ENCODE peak calls at places on chromosome 20, in five cellular contexts. L is activated CD4-positive, alpha-beta T cell treated with anti-CD3 and anti-CD28 coated beads for 36 hours; S is lower lobe of right lung; N is heart right ventricle; T is gastrocnemius medialis. K is an unnamed sample.

GRCh38 chr20:8901237-8902025 is 167.5 kb upstream of the PLCB4 start:
- ATAC-seq in L (no peak), S (no peak), N (peak), T (peak), K (no peak)

GRCh38 chr20:15923030-15923776 is 650.0 kb downstream of the KIF16B start:
- ATAC-seq in L (no peak), S (no peak), N (no peak), T (no peak), K (no peak)

GRCh38 chr20:44287272-44288097 is 23.5 kb downstream of the FITM2 start:
- ATAC-seq in L (no peak), S (no peak), N (peak), T (no peak), K (no peak)

GRCh38 chr20:19368351-19368750 is 155.9 kb downstream of the SLC24A3 start:
- ATAC-seq in L (no peak), S (no peak), N (no peak), T (no peak), K (no peak)

GRCh38 chr20:58982406-58983114 is 1.5 kb downstream of the NELFCD start:
- ATAC-seq in L (peak), S (no peak), N (no peak), T (no peak), K (peak)

GRCh38 chr20:58891686-58892125 is 39.2 kb downstream of the GNAS start:
- ATAC-seq in L (peak), S (peak), N (no peak), T (peak), K (peak)

GRCh38 chr20:63536997-63537524 is at the start of gene PTK6:
- ATAC-seq in L (peak), S (peak), N (no peak), T (no peak), K (peak)

GRCh38 chr20:16175322-16175721 is 397.9 kb downstream of the KIF16B start:
- ATAC-seq in L (no peak), S (no peak), N (no peak), T (no peak), K (no peak)

GRCh38 chr20:13799974-13800373 is 15.1 kb downstream of the NDUFAF5 start:
- ATAC-seq in L (no peak), S (no peak), N (peak), T (no peak), K (no peak)

GRCh38 chr20:46312945-46313861 is 4.9 kb upstream of the CDH22 start:
- ATAC-seq in L (no peak), S (no peak), N (no peak), T (no peak), K (no peak)

GRCh38 chr20:37189617-37190016 is 10.3 kb upstream of the MROH8 start:
- ATAC-seq in L (peak), S (no peak), N (no peak), T (no peak), K (peak)

GRCh38 chr20:35954907-35955251 is 577 bp upstream of the SCAND1 start:
- ATAC-seq in L (no peak), S (peak), N (peak), T (peak), K (peak)

GRCh38 chr20:53656653-53657288 is 63.1 kb upstream of the ZNF217 start:
- ATAC-seq in L (peak), S (no peak), N (no peak), T (no peak), K (peak)

GRCh38 chr20:53917145-53918009 is 153.0 kb downstream of the BCAS1 start:
- ATAC-seq in L (no peak), S (peak), N (peak), T (peak), K (peak)

GRCh38 chr20:53606364-53606985 is 12.8 kb upstream of the ZNF217 start:
- ATAC-seq in L (no peak), S (no peak), N (no peak), T (peak), K (no peak)

GRCh38 chr20:18056174-18057105 is 1.3 kb downstream of the OVOL2 start:
- ATAC-seq in L (peak), S (peak), N (no peak), T (no peak), K (peak)

GRCh38 chr20:48387675-48388074 is 440.1 kb downstream of the PREX1 start:
- ATAC-seq in L (no peak), S (no peak), N (no peak), T (no peak), K (no peak)

GRCh38 chr20:60062431-60063336 is 104.5 kb downstream of the CDH26 start:
- ATAC-seq in L (no peak), S (no peak), N (no peak), T (peak), K (no peak)

GRCh38 chr20:23454816-23455215 is 2.1 kb upstream of the CST11 start:
- ATAC-seq in L (no peak), S (no peak), N (no peak), T (no peak), K (no peak)

GRCh38 chr20:23399568-23400241 is 21.6 kb downstream of the NAPB start:
- ATAC-seq in L (peak), S (peak), N (no peak), T (no peak), K (peak)

GRCh38 chr20:31760457-31761240 is 21.6 kb downstream of the TPX2 start:
- ATAC-seq in L (no peak), S (no peak), N (no peak), T (no peak), K (no peak)

K was measured in activated T-helper 17 cell treated with anti-CD3 and anti-CD28 coated beads, Interleukin-2, amount 50 U/mL, for 72 hours.